ENCODE peak calls at places on chromosomes 4 and X, in six cellular contexts. One of them, this sample, is unnamed.

GRCh38 chrX:94600077-94600476 is 926.1 kb downstream of the FAM133A start:
- DNase-seq in IMR-90: no peak
- DNase-seq in heart left ventricle: no peak
- DNase-seq in Peyer's patch: no peak
- DNase-seq in NB4: no peak
- DNase-seq in ovary: no peak
- DNase-seq in this sample: no peak

GRCh38 chrX:67543818-67544217 is at the start of gene AR:
- DNase-seq in NB4: no peak
- DNase-seq in ovary: peak
- DNase-seq in IMR-90: peak
- DNase-seq in Peyer's patch: no peak
- DNase-seq in heart left ventricle: peak
- DNase-seq in this sample: peak

GRCh38 chrX:45557390-45557789 is 356.7 kb upstream of the DIPK2B start:
- DNase-seq in heart left ventricle: no peak
- DNase-seq in Peyer's patch: no peak
- DNase-seq in NB4: peak
- DNase-seq in ovary: no peak
- DNase-seq in IMR-90: peak
- DNase-seq in this sample: no peak

GRCh38 chr4:152374606-152375285 is 161.1 kb downstream of the FBXW7 start:
- DNase-seq in NB4: no peak
- DNase-seq in IMR-90: peak
- DNase-seq in Peyer's patch: no peak
- DNase-seq in heart left ventricle: no peak
- DNase-seq in ovary: no peak
- DNase-seq in this sample: no peak

GRCh38 chr4:64584981-64585557 is 175.8 kb upstream of the TECRL start:
- DNase-seq in NB4: peak
- DNase-seq in Peyer's patch: no peak
- DNase-seq in IMR-90: peak
- DNase-seq in ovary: no peak
- DNase-seq in heart left ventricle: no peak
- DNase-seq in this sample: peak

GRCh38 chr4:53586121-53586816 is 5.0 kb downstream of the LNX1 start:
- DNase-seq in Peyer's patch: no peak
- DNase-seq in heart left ventricle: no peak
- DNase-seq in ovary: no peak
- DNase-seq in NB4: no peak
- DNase-seq in IMR-90: peak
- DNase-seq in this sample: no peak

GRCh38 chr4:140851032-140851636 is 94.9 kb upstream of the TBC1D9 start:
- DNase-seq in ovary: peak
- DNase-seq in Peyer's patch: peak
- DNase-seq in NB4: peak
- DNase-seq in heart left ventricle: peak
- DNase-seq in IMR-90: peak
- DNase-seq in this sample: peak

GRCh38 chrX:74383611-74384010 is 37.7 kb upstream of the SLC16A2 start:
- DNase-seq in Peyer's patch: no peak
- DNase-seq in NB4: peak
- DNase-seq in ovary: peak
- DNase-seq in IMR-90: peak
- DNase-seq in heart left ventricle: peak
- DNase-seq in this sample: peak

GRCh38 chr4:183101956-183102480 is 3.0 kb downstream of the WWC2 start:
- DNase-seq in Peyer's patch: no peak
- DNase-seq in IMR-90: no peak
- DNase-seq in NB4: no peak
- DNase-seq in heart left ventricle: no peak
- DNase-seq in ovary: no peak
- DNase-seq in this sample: no peak

GRCh38 chrX:53716328-53717088 is 30.0 kb upstream of the HUWE1 start:
- DNase-seq in ovary: no peak
- DNase-seq in IMR-90: peak
- DNase-seq in heart left ventricle: no peak
- DNase-seq in Peyer's patch: peak
- DNase-seq in NB4: peak
- DNase-seq in this sample: no peak

GRCh38 chr4:163755013-163755412 is 260.5 kb downstream of the TMA16 start:
- DNase-seq in ovary: no peak
- DNase-seq in NB4: peak
- DNase-seq in Peyer's patch: no peak
- DNase-seq in heart left ventricle: no peak
- DNase-seq in IMR-90: peak
- DNase-seq in this sample: no peak

GRCh38 chr4:147482281-147482680 is 1.4 kb downstream of the EDNRA start:
- DNase-seq in ovary: no peak
- DNase-seq in NB4: no peak
- DNase-seq in IMR-90: no peak
- DNase-seq in heart left ventricle: no peak
- DNase-seq in Peyer's patch: no peak
- DNase-seq in this sample: no peak

GRCh38 chr4:178414881-178415446 is 972.7 kb upstream of the AGA start:
- DNase-seq in NB4: no peak
- DNase-seq in IMR-90: no peak
- DNase-seq in ovary: no peak
- DNase-seq in heart left ventricle: no peak
- DNase-seq in Peyer's patch: no peak
- DNase-seq in this sample: peak

GRCh38 chrX:77527233-77528001 is 80.2 kb downstream of the FGF16 start:
- DNase-seq in NB4: no peak
- DNase-seq in ovary: peak
- DNase-seq in Peyer's patch: no peak
- DNase-seq in heart left ventricle: peak
- DNase-seq in IMR-90: no peak
- DNase-seq in this sample: peak

GRCh38 chr4:106021737-106022410 is 126.6 kb downstream of the NPNT start:
- DNase-seq in Peyer's patch: no peak
- DNase-seq in heart left ventricle: no peak
- DNase-seq in ovary: no peak
- DNase-seq in NB4: peak
- DNase-seq in IMR-90: no peak
- DNase-seq in this sample: no peak

GRCh38 chr4:40482985-40483647 is 146.5 kb downstream of the RBM47 start:
- DNase-seq in Peyer's patch: no peak
- DNase-seq in heart left ventricle: no peak
- DNase-seq in ovary: no peak
- DNase-seq in IMR-90: no peak
- DNase-seq in NB4: no peak
- DNase-seq in this sample: no peak

GRCh38 chr4:48877827-48878535 is 28.6 kb downstream of the OCIAD2 start:
- DNase-seq in Peyer's patch: no peak
- DNase-seq in NB4: no peak
- DNase-seq in ovary: no peak
- DNase-seq in heart left ventricle: no peak
- DNase-seq in IMR-90: no peak
- DNase-seq in this sample: no peak

GRCh38 chr4:11428701-11429571 is at the start of gene HS3ST1:
- DNase-seq in heart left ventricle: peak
- DNase-seq in Peyer's patch: peak
- DNase-seq in NB4: peak
- DNase-seq in IMR-90: peak
- DNase-seq in ovary: peak
- DNase-seq in this sample: peak

GRCh38 chrX:154370882-154371770 is 3.3 kb downstream of the FLNA start:
- DNase-seq in ovary: peak
- DNase-seq in heart left ventricle: peak
- DNase-seq in Peyer's patch: peak
- DNase-seq in NB4: peak
- DNase-seq in IMR-90: peak
- DNase-seq in this sample: peak

GRCh38 chrX:74931214-74931613 is 6.0 kb upstream of the NEXMIF start:
- DNase-seq in ovary: no peak
- DNase-seq in heart left ventricle: no peak
- DNase-seq in Peyer's patch: no peak
- DNase-seq in IMR-90: no peak
- DNase-seq in NB4: peak
- DNase-seq in this sample: no peak

GRCh38 chr4:66169341-66169740 is 499.1 kb upstream of the EPHA5 start:
- DNase-seq in NB4: no peak
- DNase-seq in Peyer's patch: no peak
- DNase-seq in IMR-90: no peak
- DNase-seq in ovary: no peak
- DNase-seq in heart left ventricle: no peak
- DNase-seq in this sample: no peak

GRCh38 chr4:168832746-168833575 is 177.1 kb downstream of the CBR4 start:
- DNase-seq in Peyer's patch: no peak
- DNase-seq in IMR-90: no peak
- DNase-seq in ovary: peak
- DNase-seq in heart left ventricle: peak
- DNase-seq in NB4: no peak
- DNase-seq in this sample: peak

GRCh38 chr4:85113706-85114105 is 147.2 kb upstream of the WDFY3 start:
- DNase-seq in ovary: no peak
- DNase-seq in heart left ventricle: no peak
- DNase-seq in Peyer's patch: no peak
- DNase-seq in IMR-90: no peak
- DNase-seq in NB4: no peak
- DNase-seq in this sample: no peak

GRCh38 chr4:186832906-186833305 is 109.2 kb upstream of the FAT1 start:
- DNase-seq in NB4: no peak
- DNase-seq in Peyer's patch: no peak
- DNase-seq in ovary: no peak
- DNase-seq in IMR-90: no peak
- DNase-seq in heart left ventricle: no peak
- DNase-seq in this sample: no peak

GRCh38 chrX:43514820-43515219 is 141.3 kb upstream of the MAOA start:
- DNase-seq in IMR-90: no peak
- DNase-seq in heart left ventricle: no peak
- DNase-seq in NB4: no peak
- DNase-seq in Peyer's patch: no peak
- DNase-seq in ovary: no peak
- DNase-seq in this sample: no peak

GRCh38 chrX:72115380-72115779 is 16.3 kb downstream of the RTL5 start:
- DNase-seq in Peyer's patch: no peak
- DNase-seq in IMR-90: no peak
- DNase-seq in heart left ventricle: no peak
- DNase-seq in NB4: no peak
- DNase-seq in ovary: no peak
- DNase-seq in this sample: no peak

GRCh38 chr4:109079177-109079576 is 223.3 kb downstream of the COL25A1 start:
- DNase-seq in heart left ventricle: no peak
- DNase-seq in NB4: no peak
- DNase-seq in ovary: no peak
- DNase-seq in IMR-90: peak
- DNase-seq in Peyer's patch: no peak
- DNase-seq in this sample: no peak

GRCh38 chr4:9954468-9954867 is 66.8 kb downstream of the SLC2A9 start:
- DNase-seq in ovary: no peak
- DNase-seq in IMR-90: no peak
- DNase-seq in NB4: no peak
- DNase-seq in Peyer's patch: no peak
- DNase-seq in heart left ventricle: no peak
- DNase-seq in this sample: no peak

GRCh38 chr4:185920691-185921260 is 108.8 kb upstream of the SORBS2 start:
- DNase-seq in heart left ventricle: no peak
- DNase-seq in IMR-90: no peak
- DNase-seq in Peyer's patch: no peak
- DNase-seq in NB4: no peak
- DNase-seq in ovary: no peak
- DNase-seq in this sample: no peak

DNA sequence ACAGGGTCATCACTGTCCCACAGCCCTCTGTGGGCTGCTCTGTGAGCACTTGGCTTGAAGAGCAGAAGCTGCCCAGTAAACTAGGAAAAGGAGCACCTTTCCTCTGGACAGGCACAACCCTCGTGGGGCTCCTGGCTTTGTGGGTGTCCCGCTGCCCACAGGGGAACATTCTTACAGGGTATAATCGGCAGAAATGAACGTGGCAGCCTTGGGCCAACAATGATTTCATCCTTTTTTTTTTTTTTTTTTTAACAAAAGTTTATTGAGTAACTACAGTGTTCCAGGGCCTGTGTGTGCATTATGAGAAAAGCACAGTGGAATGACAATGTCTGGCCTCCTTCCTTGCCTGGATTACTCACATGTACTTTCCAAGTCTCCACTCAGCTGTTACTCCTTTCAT is 197.2 kb downstream of the PDGFC start:
- DNase-seq in NB4: no peak
- DNase-seq in Peyer's patch: no peak
- DNase-seq in ovary: no peak
- DNase-seq in IMR-90: peak
- DNase-seq in heart left ventricle: no peak
- DNase-seq in this sample: no peak
- H3K4me3 ChIP-seq in NB4: no peak
- H3K4me3 ChIP-seq in Peyer's patch: no peak
- H3K4me3 ChIP-seq in ovary: no peak
- H3K4me3 ChIP-seq in IMR-90: no peak
- H3K4me3 ChIP-seq in heart left ventricle: no peak
- H3K4me3 ChIP-seq in this sample: no peak

GRCh38 chr4:150078041-150078995 is at the start of gene DCLK2:
- DNase-seq in NB4: peak
- DNase-seq in IMR-90: peak
- DNase-seq in heart left ventricle: peak
- DNase-seq in ovary: peak
- DNase-seq in Peyer's patch: peak
- DNase-seq in this sample: peak
- TF ChIP-seq POLR2A in NB4: no peak
- TF ChIP-seq POLR2A in IMR-90: peak
- TF ChIP-seq POLR2A in heart left ventricle: no peak
- TF ChIP-seq POLR2A in ovary: peak
- TF ChIP-seq POLR2A in Peyer's patch: no peak
- TF ChIP-seq POLR2A in this sample: no peak

GRCh38 chr4:158121203-158121586 is 51.6 kb downstream of the GASK1B start:
- DNase-seq in ovary: no peak
- DNase-seq in NB4: no peak
- DNase-seq in IMR-90: peak
- DNase-seq in Peyer's patch: no peak
- DNase-seq in heart left ventricle: peak
- DNase-seq in this sample: peak
- H3K4me3 ChIP-seq in ovary: no peak
- H3K4me3 ChIP-seq in NB4: no peak
- H3K4me3 ChIP-seq in IMR-90: no peak
- H3K4me3 ChIP-seq in Peyer's patch: no peak
- H3K4me3 ChIP-seq in heart left ventricle: no peak
- H3K4me3 ChIP-seq in this sample: no peak

GRCh38 chr4:2794707-2795557 is 2.0 kb downstream of the SH3BP2 start:
- DNase-seq in ovary: peak
- DNase-seq in NB4: peak
- DNase-seq in heart left ventricle: peak
- DNase-seq in IMR-90: peak
- DNase-seq in Peyer's patch: no peak
- DNase-seq in this sample: peak
- TF ChIP-seq POLR2A in ovary: no peak
- TF ChIP-seq POLR2A in NB4: no peak
- TF ChIP-seq POLR2A in heart left ventricle: no peak
- TF ChIP-seq POLR2A in IMR-90: peak
- TF ChIP-seq POLR2A in Peyer's patch: no peak
- TF ChIP-seq POLR2A in this sample: no peak

This sample was measured in testis.